ENCODE peak calls at places on chromosomes 5 and 9, in seven cellular contexts. G, R, Q, Y, I, P and D are unnamed samples.

GRCh38 chr5:178590141-178590923 is at the start of gene COL23A1:
- DNase-seq in I (peak), Y (peak), G (no peak), Q (peak), P (peak), R (peak), D (no peak)

GRCh38 chr9:3468407-3469205 is 57.2 kb downstream of the RFX3 start:
- DNase-seq in Q (no peak), Y (no peak), G (no peak), P (no peak), I (no peak), R (no peak), D (no peak)

GRCh38 chr5:157400741-157401140 is 59.3 kb upstream of the NIPAL4 start:
- DNase-seq in I (no peak), P (no peak), G (no peak), Y (no peak), Q (no peak), R (no peak), D (no peak)

GRCh38 chr9:126069400-126069955 is 257.2 kb upstream of the MVB12B start:
- DNase-seq in G (no peak), P (no peak), R (no peak), Y (no peak), I (no peak), Q (no peak), D (no peak)

GRCh38 chr5:138544171-138545134 is 1.4 kb upstream of the ETF1 start:
- DNase-seq in I (no peak), R (peak), P (no peak), Y (peak), G (no peak), Q (no peak), D (no peak)

GRCh38 chr5:37789991-37790390 is 49.9 kb downstream of the GDNF start:
- DNase-seq in I (no peak), Q (no peak), P (no peak), R (peak), G (no peak), Y (no peak), D (no peak)

GRCh38 chr9:19050637-19051591 is 1.7 kb downstream of the RRAGA start:
- DNase-seq in Q (no peak), P (no peak), G (no peak), R (peak), Y (no peak), I (no peak), D (no peak)

GRCh38 chr5:101473483-101473882 is 570.4 kb upstream of the ST8SIA4 start:
- DNase-seq in G (no peak), I (no peak), P (no peak), R (no peak), Q (no peak), Y (no peak), D (no peak)

GRCh38 chr5:100691545-100691944 is 156.4 kb downstream of the FAM174A start:
- DNase-seq in G (no peak), R (peak), I (no peak), P (no peak), Y (no peak), Q (no peak), D (no peak)

GRCh38 chr9:99253134-99253533 is 31.1 kb downstream of the SEC61B start:
- DNase-seq in R (no peak), Q (no peak), G (no peak), P (no peak), Y (no peak), I (peak), D (no peak)